ENCODE peak calls at places on chromosomes 5 and 9, in five cellular contexts. C is endothelial cell, V is omental fat pad, Z is Peyer's patch, B is spleen. T is an unnamed sample.

GRCh38 chr9:123073991-123074422 is 40.5 kb downstream of the GPR21 start:
- DNase-seq in B (no peak), Z (no peak), C (no peak), V (no peak), T (no peak)

GRCh38 chr5:114174131-114174530 is 187.7 kb upstream of the KCNN2 start:
- DNase-seq in B (no peak), Z (no peak), C (no peak), V (no peak), T (no peak)

GRCh38 chr5:50963647-50964584 is 297.5 kb downstream of the PARP8 start:
- DNase-seq in Z (no peak), B (no peak), C (peak), V (no peak), T (no peak)

GRCh38 chr5:135324897-135325650 is 74.0 kb downstream of the MACROH2A1 start:
- DNase-seq in Z (no peak), C (no peak), V (no peak), B (no peak), T (no peak)

GRCh38 chr9:38423939-38424843 is at the start of gene IGFBPL1:
- DNase-seq in Z (no peak), C (peak), V (no peak), B (no peak), T (no peak)

GRCh38 chr9:91495450-91495849 is 71.8 kb upstream of the NFIL3 start:
- DNase-seq in V (no peak), B (no peak), C (no peak), Z (no peak), T (no peak)

GRCh38 chr9:38154501-38155421 is 85.7 kb upstream of the SHB start:
- DNase-seq in V (no peak), B (no peak), Z (no peak), C (no peak), T (no peak)

GRCh38 chr5:118243613-118244012 is 744.7 kb downstream of the DTWD2 start:
- DNase-seq in B (no peak), C (no peak), V (no peak), Z (no peak), T (no peak)

GRCh38 chr9:120654278-120654677 is 60.0 kb downstream of the MEGF9 start:
- DNase-seq in B (no peak), V (no peak), C (no peak), Z (no peak), T (no peak)

GRCh38 chr5:172909931-172910502 is 49.2 kb upstream of the RPL26L1 start:
- DNase-seq in B (no peak), Z (no peak), V (no peak), C (no peak), T (no peak)

GRCh38 chr5:141771562-141771961 is 89.5 kb upstream of the ARAP3 start:
- DNase-seq in C (no peak), Z (no peak), V (no peak), B (no peak), T (no peak)

GRCh38 chr5:82388186-82388585 is 110.0 kb upstream of the RPS23 start:
- DNase-seq in C (no peak), Z (no peak), V (no peak), B (no peak), T (no peak)

GRCh38 chr9:117616436-117616835 is 87.8 kb upstream of the TLR4 start:
- DNase-seq in V (no peak), C (no peak), Z (no peak), B (no peak), T (no peak)

GRCh38 chr5:40093550-40093949 is 586.2 kb upstream of the PTGER4 start:
- DNase-seq in C (no peak), V (no peak), B (no peak), Z (no peak), T (no peak)

GRCh38 chr5:25754895-25755294 is 1110.1 kb upstream of the CDH10 start:
- DNase-seq in B (no peak), Z (no peak), V (no peak), C (no peak), T (no peak)

GRCh38 chr5:176714067-176714466 is 66.8 kb downstream of the TSPAN17 start:
- DNase-seq in V (no peak), C (no peak), B (no peak), Z (no peak), T (no peak)

GRCh38 chr5:173689171-173689676 is 72.8 kb upstream of the BOD1 start:
- DNase-seq in B (no peak), Z (no peak), C (no peak), V (no peak), T (no peak)

GRCh38 chr5:98397081-98397480 is 376.4 kb upstream of the RGMB start:
- DNase-seq in Z (no peak), V (no peak), C (no peak), B (no peak), T (no peak)

GRCh38 chr5:112002368-112002767 is 245.4 kb upstream of the NREP start:
- DNase-seq in V (no peak), B (no peak), C (no peak), Z (no peak), T (no peak)

GRCh38 chr5:172929371-172929838 is 29.8 kb upstream of the RPL26L1 start:
- DNase-seq in C (no peak), B (no peak), Z (no peak), V (no peak), T (no peak)

GRCh38 chr5:104171958-104172357 is 609.4 kb upstream of the NUDT12 start:
- DNase-seq in Z (no peak), B (no peak), V (no peak), C (no peak), T (no peak)

GRCh38 chr5:52985306-52985705 is 3.8 kb upstream of the ITGA2 start:
- DNase-seq in Z (no peak), V (no peak), C (no peak), B (no peak), T (no peak)

GRCh38 chr5:111266491-111266890 is 42.3 kb downstream of the CAMK4 start:
- DNase-seq in Z (no peak), C (no peak), B (no peak), V (no peak), T (no peak)

GRCh38 chr9:125541840-125542243 is 165.2 kb downstream of the MAPKAP1 start:
- DNase-seq in V (no peak), C (no peak), B (no peak), Z (no peak), T (no peak)

GRCh38 chr9:16809912-16810610 is 60.4 kb downstream of the BNC2 start:
- DNase-seq in Z (no peak), B (no peak), C (no peak), V (no peak), T (no peak)

GRCh38 chr5:53035868-53036381 is 46.8 kb downstream of the ITGA2 start:
- DNase-seq in C (peak), Z (no peak), V (no peak), B (no peak), T (no peak)

GRCh38 chr5:148443998-148444397 is 60.2 kb downstream of the FBXO38 start:
- DNase-seq in B (no peak), Z (no peak), C (peak), V (no peak), T (no peak)

GRCh38 chr9:129414377-129415021 is 206.4 kb downstream of the C9orf50 start:
- DNase-seq in B (peak), V (no peak), C (no peak), Z (peak), T (no peak)

GRCh38 chr5:10535237-10535530 is 28.7 kb upstream of the ANKRD33B start:
- DNase-seq in Z (no peak), C (no peak), B (no peak), V (no peak), T (no peak)

GRCh38 chr5:30930736-30931135 is 262.8 kb upstream of the CDH6 start:
- DNase-seq in Z (no peak), V (no peak), B (no peak), C (no peak), T (no peak)

GRCh38 chr9:38371495-38371894 is 21.0 kb upstream of the ALDH1B1 start:
- DNase-seq in C (no peak), B (no peak), V (no peak), Z (no peak), T (no peak)

GRCh38 chr5:133246376-133247144 is 194.7 kb downstream of the HSPA4 start:
- DNase-seq in C (no peak), V (no peak), B (peak), Z (no peak), T (no peak)

GRCh38 chr5:17794201-17794600 is 159.9 kb downstream of the TAF11L14 start:
- DNase-seq in B (no peak), Z (no peak), C (no peak), V (no peak), T (no peak)

GRCh38 chr5:143682788-143683419 is 129.1 kb upstream of the HMHB1 start:
- DNase-seq in Z (no peak), V (no peak), B (no peak), C (no peak), T (no peak)

GRCh38 chr9:13823021-13823420 is 490.9 kb downstream of the NFIB start:
- DNase-seq in C (no peak), V (no peak), Z (no peak), B (no peak), T (no peak)

GRCh38 chr9:69249337-69249736 is 75.3 kb downstream of the TJP2 start:
- DNase-seq in C (peak), B (no peak), V (no peak), Z (no peak), T (no peak)

GRCh38 chr5:74013222-74013621 is 387.2 kb downstream of the ARHGEF28 start:
- DNase-seq in C (no peak), B (no peak), Z (no peak), V (no peak), T (no peak)

GRCh38 chr5:74017786-74018211 is 391.8 kb downstream of the ARHGEF28 start:
- DNase-seq in C (no peak), Z (no peak), B (no peak), V (no peak), T (no peak)

GRCh38 chr5:74017112-74017511 is 391.1 kb downstream of the ARHGEF28 start:
- DNase-seq in B (no peak), C (no peak), Z (no peak), V (no peak), T (no peak)

GRCh38 chr5:74015716-74016115 is 389.7 kb downstream of the ARHGEF28 start:
- DNase-seq in Z (no peak), C (no peak), B (no peak), V (no peak), T (no peak)

GRCh38 chr5:74016373-74016772 is 390.4 kb downstream of the ARHGEF28 start:
- DNase-seq in B (no peak), V (no peak), C (no peak), Z (no peak), T (no peak)
- TF ChIP-seq CTCF in B (no peak), V (no peak), C (peak), Z (no peak), T (no peak)

GRCh38 chr5:106843812-106844416 is 826.8 kb downstream of the EFNA5 start:
- DNase-seq in C (no peak), B (no peak), V (no peak), Z (no peak), T (no peak)
- TF ChIP-seq CTCF in C (peak), B (no peak), V (no peak), Z (no peak), T (no peak)

GRCh38 chr9:79115176-79115575 is 456.6 kb upstream of the TLE4 start:
- DNase-seq in B (no peak), C (no peak), Z (no peak), V (no peak), T (no peak)

GRCh38 chr9:79120533-79121315 is 451.0 kb upstream of the TLE4 start:
- DNase-seq in Z (no peak), C (no peak), B (no peak), V (no peak), T (no peak)

GRCh38 chr9:79116709-79117108 is 455.1 kb upstream of the TLE4 start:
- DNase-seq in C (no peak), B (no peak), Z (no peak), V (no peak), T (no peak)

GRCh38 chr9:79111653-79112052 is 460.1 kb upstream of the TLE4 start:
- DNase-seq in V (no peak), B (no peak), Z (no peak), C (no peak), T (no peak)

DNA sequence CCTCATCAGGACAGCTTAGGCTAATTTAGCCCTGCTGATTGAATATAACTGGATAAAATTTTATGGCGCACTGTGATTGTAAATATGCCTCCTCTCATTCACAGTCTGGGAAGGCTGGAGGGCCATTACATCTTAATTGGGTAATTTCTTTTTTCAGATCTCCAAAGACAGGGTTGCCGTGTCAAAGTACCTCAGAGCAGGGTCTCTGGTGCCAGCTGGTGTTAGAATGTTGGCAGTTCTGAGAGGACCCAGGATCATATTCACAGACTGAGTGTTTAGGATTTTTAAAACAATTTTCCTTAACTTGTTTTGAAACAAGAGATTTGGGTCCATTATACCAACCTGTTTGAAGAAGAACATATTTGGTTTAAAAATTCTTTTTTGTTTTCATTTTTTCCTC is 455.7 kb upstream of the TLE4 start:
- DNase-seq in B (no peak), Z (no peak), V (no peak), C (no peak), T (no peak)
- TF ChIP-seq CTCF in B (no peak), Z (no peak), V (no peak), C (no peak), T (no peak)

GRCh38 chr9:22100626-22101025 is 91.5 kb upstream of the CDKN2B start:
- DNase-seq in B (no peak), V (no peak), Z (no peak), C (no peak), T (no peak)
- TF ChIP-seq CTCF in B (no peak), V (no peak), Z (peak), C (peak), T (no peak)

DNA sequence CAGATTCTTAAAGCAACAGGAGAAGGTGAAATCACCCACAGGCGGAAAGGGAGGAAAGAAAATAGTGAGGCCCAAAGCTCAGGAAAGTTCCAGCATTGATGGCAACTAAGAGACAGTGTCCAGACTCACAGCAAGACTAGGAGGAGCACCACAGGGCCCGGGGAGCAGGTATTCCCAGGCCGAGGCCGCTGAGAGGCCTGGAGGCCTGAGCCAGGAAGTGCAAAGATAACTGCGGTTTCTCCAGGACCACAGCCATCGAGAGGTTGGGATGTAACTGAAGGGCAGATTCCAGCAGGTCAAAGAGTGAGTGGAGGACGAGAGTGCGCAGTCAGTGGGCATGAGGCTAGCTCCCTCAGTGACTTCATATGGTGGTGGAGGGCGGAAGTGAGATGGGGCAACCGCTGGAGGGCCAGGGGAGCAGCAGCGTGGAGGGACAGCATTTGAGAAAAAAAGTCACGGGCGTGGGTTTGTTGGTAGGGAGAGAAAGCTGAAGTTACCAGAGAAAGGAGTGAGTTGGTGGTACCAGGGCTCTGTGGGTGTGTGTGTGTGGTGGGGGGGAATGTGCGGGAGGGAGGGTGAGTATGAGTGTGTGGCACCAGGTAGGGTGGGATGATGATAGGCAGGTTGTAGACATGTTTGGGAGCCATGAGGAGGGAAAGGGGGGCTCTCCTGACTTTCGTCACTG is 89.7 kb downstream of the PSD2 start:
- DNase-seq in Z (no peak), B (no peak), C (no peak), V (no peak), T (no peak)
- TF ChIP-seq CTCF in Z (no peak), B (no peak), C (no peak), V (no peak), T (no peak)

GRCh38 chr5:123211084-123211483 is 122.0 kb downstream of the PRDM6 start:
- DNase-seq in V (no peak), B (no peak), C (no peak), Z (no peak), T (no peak)

GRCh38 chr5:123220616-123221146 is 131.6 kb downstream of the PRDM6 start:
- DNase-seq in C (no peak), Z (no peak), B (no peak), V (no peak), T (no peak)

GRCh38 chr5:123217183-123217582 is 128.1 kb downstream of the PRDM6 start:
- DNase-seq in B (no peak), V (no peak), C (no peak), Z (no peak), T (no peak)

GRCh38 chr5:123214193-123214592 is 125.2 kb downstream of the PRDM6 start:
- DNase-seq in C (no peak), Z (no peak), B (no peak), V (no peak), T (no peak)

GRCh38 chr5:123215929-123216702 is 127.1 kb downstream of the PRDM6 start:
- DNase-seq in C (no peak), B (no peak), V (no peak), Z (no peak), T (no peak)
- TF ChIP-seq CTCF in C (no peak), B (no peak), V (no peak), Z (no peak), T (no peak)

DNA sequence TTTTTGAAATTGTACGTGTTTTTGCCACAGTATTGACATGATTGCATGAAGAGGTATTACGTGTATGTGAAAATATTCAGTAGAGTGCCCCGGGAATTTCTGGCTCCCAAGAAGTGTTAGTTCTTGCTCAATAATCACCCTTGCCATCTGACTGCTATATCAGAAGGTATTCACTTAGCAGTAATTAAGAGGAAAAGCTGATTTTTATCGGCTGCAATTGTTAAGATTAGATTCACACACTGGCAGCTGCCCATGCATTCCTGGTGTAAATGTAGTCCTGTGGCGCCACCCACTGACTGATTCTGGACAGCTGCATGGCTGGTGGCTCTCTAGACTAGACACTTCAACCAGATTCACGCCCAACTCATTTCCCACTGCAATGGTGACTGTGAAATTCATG is 440.0 kb upstream of the ADAMTS16 start:
- DNase-seq in V (peak), C (peak), Z (no peak), B (no peak), T (no peak)
- TF ChIP-seq CTCF in V (no peak), C (peak), Z (peak), B (no peak), T (no peak)